ENCODE peak calls at places on chromosomes 7 and 10, in four cellular contexts. L is psoas muscle; Q is left ventricle myocardium inferior; S is CD8-positive, alpha-beta memory T cell. H is an unnamed sample.

GRCh38 chr7:41974835-41975234 is 262.2 kb downstream of the GLI3 start:
- DNase-seq in S (no peak), Q (no peak), L (no peak), H (no peak)

GRCh38 chr10:97338041-97338440 is 3.5 kb upstream of the FRAT2 start:
- DNase-seq in Q (no peak), L (no peak), S (no peak), H (no peak)

GRCh38 chr10:69635428-69636272 is 5.6 kb downstream of the FAM241B start:
- DNase-seq in Q (no peak), L (no peak), S (no peak), H (no peak)

GRCh38 chr7:106795877-106796231 is 69.2 kb upstream of the PIK3CG start:
- DNase-seq in S (no peak), Q (no peak), L (no peak), H (no peak)

GRCh38 chr10:89666138-89666537 is 21.1 kb upstream of the PANK1 start:
- DNase-seq in Q (no peak), L (no peak), S (no peak), H (no peak)

GRCh38 chr7:135239263-135239662 is 5.6 kb downstream of the STRA8 start:
- DNase-seq in Q (no peak), S (no peak), L (no peak), H (no peak)

GRCh38 chr7:17690030-17690429 is 250.3 kb downstream of the SNX13 start:
- DNase-seq in L (no peak), S (no peak), Q (no peak), H (no peak)

GRCh38 chr10:120415709-120416330 is 41.2 kb upstream of the PLPP4 start:
- DNase-seq in L (no peak), Q (no peak), S (no peak), H (no peak)

GRCh38 chr7:49791089-49791741 is 17.8 kb downstream of the VWC2 start:
- DNase-seq in L (no peak), S (no peak), Q (no peak), H (peak; percentile 45)

GRCh38 chr10:106502651-106503050 is 661.9 kb downstream of the SORCS1 start:
- DNase-seq in Q (no peak), S (no peak), L (no peak), H (no peak)

GRCh38 chr10:27390681-27391080 is 113.4 kb upstream of the RAB18 start:
- DNase-seq in L (no peak), S (no peak), Q (no peak), H (no peak)

GRCh38 chr7:105794741-105795729 is 81.4 kb downstream of the ATXN7L1 start:
- DNase-seq in Q (peak; percentile 48), L (no peak), S (no peak), H (no peak)

GRCh38 chr7:133645870-133646492 is 393.1 kb downstream of the EXOC4 start:
- DNase-seq in S (no peak), Q (no peak), L (no peak), H (no peak)

GRCh38 chr10:94174838-94175237 is 181.1 kb downstream of the PLCE1 start:
- DNase-seq in L (no peak), S (no peak), Q (no peak), H (no peak)

GRCh38 chr7:74452748-74453320 is 872 bp upstream of the GTF2IRD1 start:
- DNase-seq in L (peak; percentile 51), Q (no peak), S (no peak), H (no peak)

GRCh38 chr7:110317699-110318265 is 773.1 kb upstream of the LRRN3 start:
- DNase-seq in Q (no peak), S (no peak), L (no peak), H (no peak)

GRCh38 chr7:28551311-28551710 is 139.0 kb downstream of the CREB5 start:
- DNase-seq in S (no peak), L (no peak), Q (no peak), H (no peak)

GRCh38 chr10:110525349-110526260 is 27.9 kb downstream of the DUSP5 start:
- DNase-seq in S (no peak), Q (no peak), L (no peak), H (no peak)

GRCh38 chr10:88113657-88114272 is 250.3 kb downstream of the PTEN start:
- DNase-seq in Q (no peak), S (no peak), L (no peak), H (no peak)

GRCh38 chr7:17939111-17939669 is 1.1 kb downstream of the SNX13 start:
- DNase-seq in S (peak; percentile 23), Q (no peak), L (no peak), H (no peak)

GRCh38 chr7:40833541-40834234 is 698.9 kb downstream of the SUGCT start:
- DNase-seq in L (no peak), Q (no peak), S (no peak), H (no peak)

GRCh38 chr10:52353960-52354394 is 39.9 kb downstream of the DKK1 start:
- DNase-seq in L (no peak), Q (no peak), S (no peak), H (no peak)

GRCh38 chr10:62870866-62871265 is 54.7 kb upstream of the EGR2 start:
- DNase-seq in S (no peak), L (no peak), Q (no peak), H (no peak)

GRCh38 chr7:99626661-99627060 is 9.9 kb downstream of the ZSCAN25 start:
- DNase-seq in Q (no peak), S (no peak), L (no peak), H (no peak)

GRCh38 chr7:68247566-68247965 is 1250.9 kb downstream of the TYW1 start:
- DNase-seq in S (no peak), L (no peak), Q (no peak), H (no peak)

GRCh38 chr7:149856-150636 is 42.3 kb upstream of the FAM20C start:
- DNase-seq in L (peak; percentile 68), Q (peak; percentile 52), S (no peak), H (no peak)

GRCh38 chr10:24674892-24675632 is 48.6 kb downstream of the ARHGAP21 start:
- DNase-seq in L (no peak), Q (no peak), S (no peak), H (no peak)

GRCh38 chr10:119268871-119269506 is 61.6 kb downstream of the GRK5 start:
- DNase-seq in L (no peak), Q (no peak), S (peak; percentile 89), H (no peak)

GRCh38 chr10:3398825-3399646 is 226.5 kb upstream of the PITRM1 start:
- DNase-seq in Q (peak; percentile 40), S (no peak), L (no peak), H (no peak)

GRCh38 chr7:26510226-26510957 is 218.7 kb downstream of the SNX10 start:
- DNase-seq in S (no peak), L (no peak), Q (no peak), H (no peak)

GRCh38 chr7:30428586-30429530 is 49.7 kb downstream of the NOD1 start:
- DNase-seq in S (no peak), L (no peak), Q (no peak), H (no peak)

GRCh38 chr7:117383826-117384225 is 43.5 kb downstream of the ASZ1 start:
- DNase-seq in L (no peak), Q (no peak), S (no peak), H (no peak)

GRCh38 chr10:61888744-61889143 is 12.8 kb upstream of the ARID5B start:
- DNase-seq in L (no peak), S (no peak), Q (no peak), H (no peak)

GRCh38 chr10:1377756-1378397 is 321.7 kb downstream of the WDR37 start:
- DNase-seq in L (no peak), S (no peak), Q (no peak), H (no peak)

GRCh38 chr7:48537561-48537960 is 366.3 kb downstream of the ABCA13 start:
- DNase-seq in S (no peak), L (no peak), Q (no peak), H (no peak)

GRCh38 chr7:154546946-154547587 is 455.9 kb downstream of the PAXIP1 start:
- DNase-seq in Q (no peak), L (no peak), S (no peak), H (no peak)

GRCh38 chr7:77335581-77335980 is 80.6 kb downstream of the GSAP start:
- DNase-seq in Q (no peak), L (no peak), S (no peak), H (no peak)

DNA sequence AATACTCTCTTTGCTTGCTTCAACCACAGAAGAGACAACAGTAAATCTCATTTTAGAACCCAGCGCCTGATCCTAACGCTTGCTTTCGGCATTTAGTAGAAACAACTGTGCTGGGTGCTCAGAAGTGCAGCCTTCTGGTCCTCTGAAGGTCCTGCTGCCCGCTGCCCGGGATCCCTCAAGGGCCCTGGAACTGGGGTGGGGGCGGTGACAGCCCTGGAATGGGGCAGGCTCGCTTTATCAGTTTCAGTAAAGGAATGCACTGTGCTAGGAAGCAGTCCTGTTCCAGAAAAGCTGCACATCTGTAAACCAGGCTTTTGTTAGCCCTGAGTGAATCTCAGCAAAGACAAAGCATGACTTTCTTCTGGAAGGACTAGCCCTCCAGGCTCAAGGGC is 254.6 kb downstream of the TNS3 start:
- DNase-seq in Q (peak; percentile 47), S (no peak), L (no peak), H (no peak)
- H3K4me3 ChIP-seq in Q (peak overlapping the region; percentile 65), S (no peak overlapping the region), L (peak overlapping the region; percentile 41), H (no peak overlapping the region)

GRCh38 chr10:74322565-74322964 is 171.5 kb downstream of the ADK start:
- DNase-seq in L (no peak), S (no peak), Q (no peak), H (no peak)
- H3K4me1 ChIP-seq in L (no peaks in the 10 kb centered on the region), S (no peaks in the 10 kb centered on the region), Q (no peaks in the 10 kb centered on the region), H (no peaks in the 10 kb centered on the region)

GRCh38 chr10:95321554-95322301 is 30.9 kb upstream of the PDLIM1 start:
- DNase-seq in S (no peak), Q (no peak), L (no peak), H (no peak)
- H3K36me3 ChIP-seq in S (no peaks in the 10 kb centered on the region), Q (peaks cover 75% of the 10 kb centered on the region), L (peaks cover 64% of the 10 kb centered on the region), H (no peaks in the 10 kb centered on the region)

GRCh38 chr7:150716368-150716767 is at the start of gene GIMAP1:
- DNase-seq in S (peak; percentile 81), L (peak; percentile 18), Q (peak; percentile 47), H (no peak)
- H3K4me3 ChIP-seq in S (peak within 1 kb of the TSS; percentile 77), L (peak within 1 kb of the TSS; percentile 60), Q (peak within 1 kb of the TSS; percentile 69), H (no peak within 1 kb of the TSS)

GRCh38 chr10:129703287-129704137 is 236.5 kb downstream of the MGMT start:
- DNase-seq in Q (no peak), S (no peak), L (no peak), H (no peak)

GRCh38 chr10:129704225-129704624 is 237.2 kb downstream of the MGMT start:
- DNase-seq in S (no peak), L (no peak), Q (no peak), H (no peak)

GRCh38 chr10:129699722-129700340 is 232.8 kb downstream of the MGMT start:
- DNase-seq in S (no peak), L (no peak), Q (no peak), H (no peak)

GRCh38 chr10:129704786-129705525 is 237.9 kb downstream of the MGMT start:
- DNase-seq in Q (no peak), L (no peak), S (no peak), H (no peak)

GRCh38 chr10:129702605-129703004 is 235.6 kb downstream of the MGMT start:
- DNase-seq in Q (no peak), S (no peak), L (no peak), H (no peak)
- H3K4me1 ChIP-seq in Q (peaks cover 9% of the 10 kb centered on the region), S (no peaks in the 10 kb centered on the region), L (peaks cover under 1% of the 10 kb centered on the region), H (no peaks in the 10 kb centered on the region)